ENCODE peak calls at places on chromosome 17, in five cellular contexts. C is stimulated activated CD4-positive, alpha-beta T cell treated with anti-CD3 and anti-CD28 coated beads, Interleukin-1b, Interleukin-23, amount 100 ng/mL, for 1 hour; T is fibroblast of mammary gland; R is hepatocyte; O is stimulated activated CD8-positive, alpha-beta memory T cell treated with anti-CD3 and anti-CD28 coated beads, Interleukin-4, amount 100 ng/mL, for 48 hours. G is an unnamed sample.

GRCh38 chr17:39970157-39970692 is 7.4 kb downstream of the GSDMA start:
- DNase-seq in C (no peak), T (no peak), R (no peak), O (no peak), G (no peak)

GRCh38 chr17:5931611-5932010 is 138.6 kb upstream of the WSCD1 start:
- DNase-seq in C (no peak), T (no peak), R (peak), O (no peak), G (no peak)

GRCh38 chr17:74282587-74283370 is 8.7 kb downstream of the DNAI2 start:
- DNase-seq in C (peak), T (peak), R (peak), O (peak), G (no peak)

GRCh38 chr17:5583426-5584382 is 605 bp downstream of the NLRP1 start:
- DNase-seq in C (no peak), T (peak), R (no peak), O (peak), G (no peak)

GRCh38 chr17:76119409-76120371 is 16.1 kb upstream of the EXOC7 start:
- DNase-seq in C (no peak), T (no peak), R (no peak), O (no peak), G (no peak)

GRCh38 chr17:82587234-82588086 is 60.8 kb downstream of the WDR45B start:
- DNase-seq in C (no peak), T (no peak), R (no peak), O (no peak), G (no peak)

GRCh38 chr17:42474270-42474669 is 15.6 kb downstream of the ATP6V0A1 start:
- DNase-seq in C (no peak), T (no peak), R (peak), O (no peak), G (no peak)

GRCh38 chr17:17456251-17456650 is 20.5 kb upstream of the MED9 start:
- DNase-seq in C (no peak), T (no peak), R (no peak), O (no peak), G (no peak)

GRCh38 chr17:40346061-40346767 is 18.3 kb downstream of the GJD3 start:
- DNase-seq in C (no peak), T (no peak), R (no peak), O (no peak), G (no peak)

GRCh38 chr17:64180089-64180488 is 50.1 kb upstream of the ERN1 start:
- DNase-seq in C (no peak), T (peak), R (no peak), O (no peak), G (no peak)

GRCh38 chr17:45990836-45991235 is 8.2 kb upstream of the STH start:
- DNase-seq in C (no peak), T (no peak), R (no peak), O (no peak), G (no peak)

GRCh38 chr17:80270836-80271235 is 10.2 kb downstream of the RNF213 start:
- DNase-seq in C (no peak), T (peak), R (no peak), O (peak), G (no peak)

GRCh38 chr17:78805301-78805700 is 23.2 kb upstream of the CYTH1 start:
- DNase-seq in C (peak), T (no peak), R (no peak), O (peak), G (no peak)

GRCh38 chr17:79183221-79184158 is 108.9 kb downstream of the ENGASE start:
- DNase-seq in C (no peak), T (no peak), R (peak), O (peak), G (peak)

GRCh38 chr17:82890926-82891678 is 51.3 kb upstream of the ZNF750 start:
- DNase-seq in C (no peak), T (no peak), R (no peak), O (no peak), G (no peak)

GRCh38 chr17:57425903-57426574 is 169.7 kb downstream of the MSI2 start:
- DNase-seq in C (no peak), T (no peak), R (no peak), O (no peak), G (no peak)

GRCh38 chr17:18028114-18028513 is 10.9 kb downstream of the ATPAF2 start:
- DNase-seq in C (no peak), T (no peak), R (no peak), O (no peak), G (no peak)

GRCh38 chr17:80791758-80792284 is 199.8 kb upstream of the CHMP6 start:
- DNase-seq in C (no peak), T (peak), R (peak), O (peak), G (peak)

GRCh38 chr17:68302666-68303065 is 11.4 kb downstream of the ARSG start:
- DNase-seq in C (no peak), T (no peak), R (no peak), O (no peak), G (no peak)

GRCh38 chr17:13925579-13925978 is 143.7 kb upstream of the COX10 start:
- DNase-seq in C (no peak), T (peak), R (no peak), O (no peak), G (no peak)

GRCh38 chr17:44557653-44558285 is 485 bp downstream of the FZD2 start:
- DNase-seq in C (no peak), T (peak), R (peak), O (peak), G (no peak)

GRCh38 chr17:67520916-67521772 is 144.1 kb downstream of the PITPNC1 start:
- DNase-seq in C (no peak), T (peak), R (no peak), O (no peak), G (no peak)

GRCh38 chr17:29583324-29584248 is 5.9 kb downstream of the GIT1 start:
- DNase-seq in C (no peak), T (no peak), R (no peak), O (no peak), G (no peak)

GRCh38 chr17:82252511-82253178 is 20.9 kb downstream of the CSNK1D start:
- DNase-seq in C (no peak), T (no peak), R (no peak), O (no peak), G (no peak)

GRCh38 chr17:1120596-1121441 is 59.0 kb downstream of the ABR start:
- DNase-seq in C (no peak), T (no peak), R (no peak), O (no peak), G (no peak)

G was measured in SW 1271.